ENCODE peak calls at places on chromosomes 7 and 10, in four cellular contexts. K is WTC11, E is HepG2, V is K562. X is an unnamed sample.

GRCh38 chr10:69810097-69810496 is 8.4 kb downstream of the COL13A1 start:
- DNase-seq in E (no peak), K (no peak), V (no peak), X (no peak)

GRCh38 chr7:120033114-120033513 is 239.9 kb upstream of the KCND2 start:
- DNase-seq in K (no peak), E (no peak), V (no peak), X (no peak)

GRCh38 chr7:50214771-50215170 is 89.7 kb upstream of the IKZF1 start:
- DNase-seq in V (no peak), E (no peak), K (no peak), X (no peak)

GRCh38 chr7:21476429-21476828 is 48.5 kb downstream of the SP4 start:
- DNase-seq in V (no peak), K (no peak), E (no peak), X (no peak)

GRCh38 chr10:22453948-22454347 is 108.7 kb downstream of the SPAG6 start:
- DNase-seq in E (no peak), K (no peak), V (no peak), X (no peak)

GRCh38 chr7:121078701-121079227 is 90.3 kb downstream of the CPED1 start:
- DNase-seq in K (no peak), V (peak; percentile 34), E (no peak), X (no peak)

GRCh38 chr7:99373086-99374066 is 1.2 kb upstream of the ARPC1B start:
- DNase-seq in V (no peak), E (no peak), K (no peak), X (no peak)

GRCh38 chr10:69769395-69769989 is 32.2 kb upstream of the COL13A1 start:
- DNase-seq in K (peak; percentile 64), E (no peak), V (no peak), X (peak; percentile 70)

GRCh38 chr10:3460420-3461128 is 288.0 kb upstream of the PITRM1 start:
- DNase-seq in V (no peak), E (no peak), K (no peak), X (no peak)

GRCh38 chr10:45209888-45210287 is 105.5 kb downstream of the OR13A1 start:
- DNase-seq in V (no peak), K (no peak), E (no peak), X (no peak)

GRCh38 chr10:45211576-45211975 is 103.8 kb downstream of the OR13A1 start:
- DNase-seq in V (no peak), K (no peak), E (no peak), X (no peak)
- TF ChIP-seq NR3C1 in V (no peak), K (no peak), E (no peak), X (no peak)

GRCh38 chr10:49151481-49151880 is 17.7 kb upstream of the FAM170B start:
- DNase-seq in V (no peak), K (no peak), E (no peak), X (no peak)

GRCh38 chr10:49152663-49153062 is 18.8 kb upstream of the FAM170B start:
- DNase-seq in V (no peak), E (no peak), K (no peak), X (no peak)

GRCh38 chr10:49151025-49151445 is 17.2 kb upstream of the FAM170B start:
- DNase-seq in V (no peak), E (no peak), K (no peak), X (no peak)

GRCh38 chr10:49152037-49152436 is 18.2 kb upstream of the FAM170B start:
- DNase-seq in V (no peak), K (no peak), E (no peak), X (no peak)

DNA sequence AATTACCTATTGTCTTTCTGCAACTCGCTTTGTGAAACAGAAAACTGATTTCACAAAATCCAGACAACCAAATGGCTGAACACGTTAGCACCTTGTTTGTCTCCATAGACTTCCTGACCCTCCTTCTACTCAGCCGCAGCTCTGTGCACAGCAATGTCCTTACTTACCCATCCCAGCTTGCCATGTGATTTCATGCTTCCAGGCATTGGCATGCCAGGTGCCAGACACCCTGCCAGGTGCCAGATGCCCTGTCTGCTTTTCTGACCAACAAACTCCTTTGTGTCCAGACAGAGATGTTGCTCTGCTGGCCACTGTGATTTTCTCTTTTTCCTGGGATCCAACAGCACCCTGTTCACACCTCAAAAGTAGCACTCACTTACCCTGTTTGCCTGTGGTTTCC is 16.1 kb upstream of the FAM170B start:
- DNase-seq in V (no peak), K (no peak), E (no peak), X (no peak)
- TF ChIP-seq NR3C1 in V (no peak), K (no peak), E (no peak), X (no peak)

GRCh38 chr7:136183981-136184380 is 206.8 kb upstream of the MTPN start:
- DNase-seq in E (no peak), V (no peak), K (no peak), X (no peak)
- TF ChIP-seq NR3C1 in E (no peak), V (no peak), K (no peak), X (no peak)

DNA sequence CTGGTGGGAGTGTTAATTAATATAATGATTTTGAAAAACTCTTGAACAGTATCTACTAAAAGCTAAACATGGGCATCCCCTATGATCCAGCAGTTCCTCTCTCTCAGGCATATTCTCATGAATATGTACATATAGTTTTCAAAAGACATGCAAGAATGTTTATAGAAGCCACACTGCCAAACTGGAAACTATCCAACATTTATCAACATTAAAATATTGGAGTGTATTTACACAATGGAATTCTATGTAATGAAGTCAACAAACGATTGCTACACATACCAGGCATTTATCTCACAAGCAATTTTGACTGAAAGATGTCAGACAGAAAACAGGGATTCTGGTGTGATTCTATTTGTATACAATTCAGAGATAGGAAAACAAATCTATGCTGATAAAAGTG is 404.5 kb upstream of the ANKRD30A start:
- DNase-seq in K (no peak), E (no peak), V (no peak), X (no peak)
- TF ChIP-seq NR3C1 in K (no peak), E (no peak), V (no peak), X (no peak)